ENCODE peak calls at places on chromosomes 3 and 15, in eight cellular contexts. One of them, this sample, is unnamed. For H3K4me1, the result is how much of the 10 kb centered on the place peaks cover.

GRCh38 chr3:114314259-114314658 is 20.4 kb downstream of the TIGIT start:
- ATAC-seq in GM12878: no peak
- ATAC-seq in upper lobe of left lung: no peak
- ATAC-seq in K562: no peak
- ATAC-seq in A549: no peak
- ATAC-seq in right lobe of liver: no peak
- ATAC-seq in heart left ventricle: no peak
- ATAC-seq in HepG2: no peak
- ATAC-seq in this sample: no peak

GRCh38 chr3:56303508-56303907 is 164.8 kb downstream of the ERC2 start:
- ATAC-seq in HepG2: peak
- ATAC-seq in GM12878: peak
- ATAC-seq in upper lobe of left lung: peak
- ATAC-seq in heart left ventricle: no peak
- ATAC-seq in A549: no peak
- ATAC-seq in right lobe of liver: peak
- ATAC-seq in K562: peak
- ATAC-seq in this sample: no peak

GRCh38 chr15:76994496-76994895 is 430 bp upstream of the PSTPIP1 start:
- ATAC-seq in A549: no peak
- ATAC-seq in HepG2: no peak
- ATAC-seq in K562: no peak
- ATAC-seq in GM12878: no peak
- ATAC-seq in right lobe of liver: no peak
- ATAC-seq in heart left ventricle: no peak
- ATAC-seq in upper lobe of left lung: no peak
- ATAC-seq in this sample: no peak

GRCh38 chr3:186406669-186407635 is 44.9 kb upstream of the DGKG start:
- ATAC-seq in A549: no peak
- ATAC-seq in heart left ventricle: peak
- ATAC-seq in upper lobe of left lung: no peak
- ATAC-seq in GM12878: no peak
- ATAC-seq in K562: no peak
- ATAC-seq in right lobe of liver: peak
- ATAC-seq in HepG2: no peak
- ATAC-seq in this sample: peak

GRCh38 chr3:25592510-25592968 is 72.2 kb downstream of the TOP2B start:
- ATAC-seq in HepG2: peak
- ATAC-seq in A549: peak
- ATAC-seq in K562: peak
- ATAC-seq in upper lobe of left lung: peak
- ATAC-seq in right lobe of liver: peak
- ATAC-seq in heart left ventricle: peak
- ATAC-seq in GM12878: peak
- ATAC-seq in this sample: peak

GRCh38 chr3:104198136-104198535 is 1168.6 kb upstream of the ALCAM start:
- ATAC-seq in HepG2: no peak
- ATAC-seq in heart left ventricle: no peak
- ATAC-seq in A549: no peak
- ATAC-seq in upper lobe of left lung: no peak
- ATAC-seq in GM12878: no peak
- ATAC-seq in K562: no peak
- ATAC-seq in right lobe of liver: no peak
- ATAC-seq in this sample: no peak

GRCh38 chr3:20097015-20097414 is 56.8 kb downstream of the KAT2B start:
- ATAC-seq in heart left ventricle: no peak
- ATAC-seq in HepG2: no peak
- ATAC-seq in GM12878: no peak
- ATAC-seq in upper lobe of left lung: no peak
- ATAC-seq in A549: no peak
- ATAC-seq in right lobe of liver: peak
- ATAC-seq in K562: no peak
- ATAC-seq in this sample: no peak

GRCh38 chr3:179860275-179861107 is 176.2 kb downstream of the PEX5L start:
- ATAC-seq in A549: no peak
- ATAC-seq in HepG2: no peak
- ATAC-seq in right lobe of liver: no peak
- ATAC-seq in heart left ventricle: no peak
- ATAC-seq in GM12878: no peak
- ATAC-seq in upper lobe of left lung: no peak
- ATAC-seq in K562: no peak
- ATAC-seq in this sample: no peak

GRCh38 chr3:194103475-194103874 is 32.5 kb upstream of the HES1 start:
- ATAC-seq in heart left ventricle: no peak
- ATAC-seq in GM12878: peak
- ATAC-seq in HepG2: no peak
- ATAC-seq in K562: no peak
- ATAC-seq in right lobe of liver: no peak
- ATAC-seq in A549: no peak
- ATAC-seq in upper lobe of left lung: no peak
- ATAC-seq in this sample: no peak

GRCh38 chr15:80585544-80586018 is 109.5 kb upstream of the ABHD17C start:
- ATAC-seq in A549: no peak
- ATAC-seq in GM12878: peak
- ATAC-seq in upper lobe of left lung: no peak
- ATAC-seq in heart left ventricle: no peak
- ATAC-seq in right lobe of liver: no peak
- ATAC-seq in K562: no peak
- ATAC-seq in HepG2: no peak
- ATAC-seq in this sample: no peak

GRCh38 chr3:120568198-120568523 is 28.0 kb upstream of the NDUFB4 start:
- ATAC-seq in heart left ventricle: no peak
- ATAC-seq in A549: peak
- ATAC-seq in right lobe of liver: no peak
- ATAC-seq in HepG2: peak
- ATAC-seq in upper lobe of left lung: no peak
- ATAC-seq in K562: peak
- ATAC-seq in GM12878: no peak
- ATAC-seq in this sample: peak

DNA sequence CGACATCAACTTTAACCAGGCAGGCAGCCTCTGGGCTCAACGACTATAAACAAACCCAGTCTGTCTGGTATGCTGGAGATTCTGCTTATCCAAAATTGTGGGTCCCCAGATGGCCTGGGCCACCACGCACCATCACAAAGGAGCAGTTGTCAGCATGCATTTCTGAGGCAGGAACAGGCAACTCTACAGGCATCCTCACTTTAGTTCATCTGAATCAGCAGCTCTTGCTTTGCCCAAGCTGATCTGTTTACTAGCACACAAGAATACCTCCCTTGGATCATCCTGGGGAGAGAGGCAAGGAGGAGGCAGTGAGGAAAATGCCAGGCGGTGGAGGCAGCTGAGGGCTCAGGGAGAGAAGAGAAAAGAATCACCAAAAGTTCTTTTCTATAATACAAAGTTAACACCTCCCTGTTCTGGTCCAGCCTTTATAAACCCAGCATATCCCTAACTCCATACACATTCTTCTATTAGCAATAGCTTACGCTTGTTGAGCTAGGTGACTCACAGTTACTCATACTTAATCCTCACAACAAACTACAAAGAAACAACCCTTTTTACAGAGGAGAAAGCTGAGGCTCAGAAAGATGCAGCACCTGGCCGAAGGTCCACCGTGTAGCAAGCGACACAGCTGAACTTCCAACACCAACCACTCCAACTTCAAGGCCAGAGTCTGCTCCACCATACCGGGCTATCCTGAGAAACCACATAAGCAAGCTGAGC is 33.6 kb downstream of the ZDHHC3 start:
- ATAC-seq in heart left ventricle: no peak
- ATAC-seq in HepG2: no peak
- ATAC-seq in right lobe of liver: no peak
- ATAC-seq in K562: no peak
- ATAC-seq in upper lobe of left lung: no peak
- ATAC-seq in A549: no peak
- ATAC-seq in GM12878: no peak
- ATAC-seq in this sample: no peak
- H3K27ac ChIP-seq in heart left ventricle: no peak
- H3K27ac ChIP-seq in HepG2: no peak
- H3K27ac ChIP-seq in right lobe of liver: no peak
- H3K27ac ChIP-seq in K562: no peak
- H3K27ac ChIP-seq in upper lobe of left lung: no peak
- H3K27ac ChIP-seq in A549: no peak
- H3K27ac ChIP-seq in GM12878: no peak
- H3K27ac ChIP-seq in this sample: no peak

DNA sequence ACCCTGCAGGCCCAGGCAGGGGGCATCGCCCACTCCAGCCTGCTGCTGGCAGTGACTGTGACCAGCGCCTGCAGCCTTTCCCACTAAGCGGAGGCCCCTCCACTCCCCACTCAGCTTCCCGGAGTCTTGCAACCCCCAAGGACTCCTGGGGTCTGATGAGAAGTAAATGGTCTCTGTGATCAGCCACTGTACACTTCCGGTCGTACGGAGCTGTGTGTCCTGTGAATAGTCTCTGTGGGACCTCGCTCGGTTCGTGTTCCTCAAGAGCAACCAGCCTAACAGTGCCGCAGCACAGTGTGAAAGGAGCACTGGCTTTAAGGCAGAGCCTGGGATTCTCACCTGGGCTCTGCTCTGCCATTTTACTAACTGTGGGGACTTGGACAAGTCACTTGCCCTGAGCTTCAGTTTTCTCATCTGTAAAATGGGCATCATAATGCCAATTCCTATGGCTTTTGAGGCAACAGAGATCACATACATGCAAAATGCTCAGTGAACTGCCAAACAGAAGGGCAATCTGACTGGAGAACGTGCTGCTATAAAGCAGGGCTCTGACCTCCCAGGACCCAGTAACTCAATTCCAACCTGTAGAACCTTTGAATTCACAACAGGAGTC is 26.7 kb downstream of the TMEM43 start:
- ATAC-seq in GM12878: no peak
- ATAC-seq in right lobe of liver: no peak
- ATAC-seq in upper lobe of left lung: no peak
- ATAC-seq in heart left ventricle: no peak
- ATAC-seq in HepG2: no peak
- ATAC-seq in K562: no peak
- ATAC-seq in A549: no peak
- ATAC-seq in this sample: no peak
- TF ChIP-seq POLR2A in GM12878: no peak
- TF ChIP-seq POLR2A in right lobe of liver: no peak
- TF ChIP-seq POLR2A in upper lobe of left lung: no peak
- TF ChIP-seq POLR2A in heart left ventricle: no peak
- TF ChIP-seq POLR2A in HepG2: no peak
- TF ChIP-seq POLR2A in K562: no peak
- TF ChIP-seq POLR2A in A549: no peak
- TF ChIP-seq POLR2A in this sample: no peak

GRCh38 chr3:171260430-171260829 is 199.8 kb downstream of the TNIK start:
- ATAC-seq in heart left ventricle: no peak
- ATAC-seq in right lobe of liver: no peak
- ATAC-seq in A549: no peak
- ATAC-seq in K562: no peak
- ATAC-seq in upper lobe of left lung: no peak
- ATAC-seq in GM12878: no peak
- ATAC-seq in HepG2: no peak
- ATAC-seq in this sample: no peak

GRCh38 chr3:171257251-171258179 is 202.7 kb downstream of the TNIK start:
- ATAC-seq in upper lobe of left lung: no peak
- ATAC-seq in A549: no peak
- ATAC-seq in heart left ventricle: peak
- ATAC-seq in GM12878: peak
- ATAC-seq in K562: no peak
- ATAC-seq in right lobe of liver: no peak
- ATAC-seq in HepG2: no peak
- ATAC-seq in this sample: peak

GRCh38 chr3:171260899-171261298 is 199.3 kb downstream of the TNIK start:
- ATAC-seq in heart left ventricle: no peak
- ATAC-seq in HepG2: no peak
- ATAC-seq in A549: no peak
- ATAC-seq in GM12878: no peak
- ATAC-seq in K562: no peak
- ATAC-seq in upper lobe of left lung: no peak
- ATAC-seq in right lobe of liver: no peak
- ATAC-seq in this sample: no peak

GRCh38 chr3:171256445-171257250 is 203.6 kb downstream of the TNIK start:
- ATAC-seq in K562: no peak
- ATAC-seq in heart left ventricle: no peak
- ATAC-seq in upper lobe of left lung: no peak
- ATAC-seq in HepG2: no peak
- ATAC-seq in GM12878: peak
- ATAC-seq in right lobe of liver: no peak
- ATAC-seq in A549: no peak
- ATAC-seq in this sample: no peak

DNA sequence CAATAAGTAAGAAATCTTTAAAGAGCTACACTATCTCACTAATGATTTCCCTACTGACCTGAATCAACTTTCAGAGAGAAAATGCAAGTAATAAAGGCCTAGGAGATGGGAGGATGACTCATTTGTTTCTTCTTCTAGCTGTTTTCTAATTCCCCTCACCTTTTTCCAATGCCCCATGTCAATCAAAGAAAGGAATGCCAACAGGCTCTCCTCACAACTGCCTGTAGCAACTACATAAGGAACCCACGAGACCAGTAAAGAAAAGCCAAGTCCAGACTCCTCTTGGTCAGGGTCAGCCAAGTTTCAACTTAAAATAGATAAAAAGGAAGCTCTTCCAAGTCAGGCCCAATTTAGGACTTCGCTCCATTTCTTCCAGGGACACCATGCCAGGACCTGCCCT is 201.9 kb downstream of the TNIK start:
- ATAC-seq in upper lobe of left lung: no peak
- ATAC-seq in K562: no peak
- ATAC-seq in heart left ventricle: peak
- ATAC-seq in GM12878: peak
- ATAC-seq in A549: no peak
- ATAC-seq in right lobe of liver: no peak
- ATAC-seq in HepG2: no peak
- ATAC-seq in this sample: no peak
- H3K4me1 ChIP-seq in upper lobe of left lung: under half
- H3K4me1 ChIP-seq in K562: under half
- H3K4me1 ChIP-seq in heart left ventricle: under half
- H3K4me1 ChIP-seq in GM12878: half or more
- H3K4me1 ChIP-seq in A549: under half
- H3K4me1 ChIP-seq in right lobe of liver: under half
- H3K4me1 ChIP-seq in HepG2: under half
- H3K4me1 ChIP-seq in this sample: under half

GRCh38 chr15:52078197-52078875 is 34.2 kb downstream of the BCL2L10 start:
- ATAC-seq in HepG2: peak
- ATAC-seq in GM12878: no peak
- ATAC-seq in upper lobe of left lung: peak
- ATAC-seq in heart left ventricle: no peak
- ATAC-seq in A549: no peak
- ATAC-seq in K562: no peak
- ATAC-seq in right lobe of liver: peak
- ATAC-seq in this sample: no peak
- H3K27ac ChIP-seq in HepG2: peak
- H3K27ac ChIP-seq in GM12878: no peak
- H3K27ac ChIP-seq in upper lobe of left lung: no peak
- H3K27ac ChIP-seq in heart left ventricle: no peak
- H3K27ac ChIP-seq in A549: peak
- H3K27ac ChIP-seq in K562: no peak
- H3K27ac ChIP-seq in right lobe of liver: peak
- H3K27ac ChIP-seq in this sample: no peak

GRCh38 chr15:96338772-96339661 is 8.5 kb downstream of the NR2F2 start:
- ATAC-seq in upper lobe of left lung: no peak
- ATAC-seq in GM12878: no peak
- ATAC-seq in HepG2: peak
- ATAC-seq in K562: no peak
- ATAC-seq in right lobe of liver: peak
- ATAC-seq in heart left ventricle: no peak
- ATAC-seq in A549: no peak
- ATAC-seq in this sample: no peak
- TF ChIP-seq POLR2A in upper lobe of left lung: no peak
- TF ChIP-seq POLR2A in GM12878: no peak
- TF ChIP-seq POLR2A in HepG2: no peak
- TF ChIP-seq POLR2A in K562: no peak
- TF ChIP-seq POLR2A in right lobe of liver: no peak
- TF ChIP-seq POLR2A in heart left ventricle: no peak
- TF ChIP-seq POLR2A in A549: no peak
- TF ChIP-seq POLR2A in this sample: no peak